ENCODE peak calls at places on chromosomes 16 and 17, in nine cellular contexts. G, O, P, F, V, I, X, H and J are unnamed samples.

GRCh38 chr16:67844441-67844840 is 2.3 kb upstream of the NUTF2 start:
- DNase-seq in O (no peak), P (no peak), X (no peak), I (no peak), F (no peak), V (no peak), G (no peak), H (no peak), J (no peak)

GRCh38 chr17:21275579-21276339 is 8.8 kb upstream of the MAP2K3 start:
- DNase-seq in V (peak; percentile 100), P (peak; percentile 88), G (peak; percentile 99), F (peak; percentile 95), X (peak; percentile 89), I (peak; percentile 89), O (peak; percentile 88), H (peak; percentile 82), J (peak; percentile 88)

GRCh38 chr17:58786586-58787295 is 31.1 kb downstream of the PPM1E start:
- DNase-seq in G (no peak), X (peak; percentile 81), V (no peak), H (peak; percentile 26), I (no peak), P (no peak), F (peak; percentile 41), O (no peak), J (no peak)

GRCh38 chr17:80034977-80035686 is 540 bp downstream of the TBC1D16 start:
- DNase-seq in F (no peak), I (peak; percentile 49), X (peak; percentile 29), P (no peak), V (peak; percentile 87), H (peak; percentile 40), G (no peak), O (no peak), J (no peak)

GRCh38 chr17:10172241-10172741 is 26.1 kb downstream of the GAS7 start:
- DNase-seq in X (no peak), H (no peak), O (no peak), P (no peak), I (peak; percentile 92), F (no peak), G (no peak), V (peak; percentile 78), J (no peak)

GRCh38 chr17:55314784-55315491 is 50.2 kb downstream of the HLF start:
- DNase-seq in O (no peak), P (no peak), I (no peak), H (no peak), G (no peak), X (no peak), F (no peak), V (no peak), J (no peak)

GRCh38 chr17:4519361-4519788 is 20.7 kb downstream of the SPNS2 start:
- DNase-seq in P (no peak), O (peak; percentile 75), G (no peak), F (peak; percentile 89), H (no peak), I (no peak), X (peak; percentile 66), V (peak; percentile 89), J (no peak)

GRCh38 chr17:81229666-81229920 is 6.8 kb upstream of the CEP131 start:
- DNase-seq in V (no peak), F (no peak), G (no peak), H (no peak), X (no peak), I (no peak), P (no peak), O (no peak), J (no peak)

GRCh38 chr17:16027708-16028584 is 28.3 kb downstream of the TTC19 start:
- DNase-seq in I (peak; percentile 74), X (peak; percentile 62), O (peak; percentile 29), V (no peak), P (no peak), F (no peak), H (peak; percentile 92), G (no peak), J (peak; percentile 18)

GRCh38 chr17:43880420-43880991 is 26.8 kb downstream of the MPP2 start:
- DNase-seq in V (peak; percentile 73), P (no peak), X (no peak), G (no peak), H (peak; percentile 74), I (peak; percentile 34), O (peak; percentile 28), F (peak; percentile 71), J (peak; percentile 86)

GRCh38 chr16:65788434-65789147 is 577.9 kb upstream of the CDH5 start:
- DNase-seq in I (no peak), G (no peak), V (no peak), X (no peak), O (no peak), F (no peak), P (no peak), H (no peak), J (no peak)

GRCh38 chr16:50878966-50879615 is 137.2 kb downstream of the CYLD start:
- DNase-seq in X (no peak), F (no peak), H (no peak), G (no peak), I (no peak), P (no peak), V (no peak), O (no peak), J (no peak)

GRCh38 chr17:82339634-82340580 is 6.3 kb upstream of the SECTM1 start:
- DNase-seq in F (no peak), P (no peak), H (peak; percentile 62), G (no peak), O (no peak), X (no peak), V (peak; percentile 68), I (no peak), J (no peak)

GRCh38 chr17:82334622-82335394 is 1.2 kb upstream of the SECTM1 start:
- DNase-seq in P (no peak), I (peak; percentile 35), X (no peak), F (no peak), V (peak; percentile 87), O (no peak), G (no peak), H (no peak), J (no peak)

GRCh38 chr17:82343560-82343959 is 10.0 kb upstream of the SECTM1 start:
- DNase-seq in P (no peak), H (no peak), X (no peak), I (no peak), G (no peak), V (no peak), F (no peak), O (no peak), J (no peak)

GRCh38 chr17:82342361-82343079 is 9.0 kb upstream of the SECTM1 start:
- DNase-seq in H (no peak), O (no peak), X (no peak), G (no peak), P (no peak), V (no peak), I (no peak), F (no peak), J (no peak)

DNA sequence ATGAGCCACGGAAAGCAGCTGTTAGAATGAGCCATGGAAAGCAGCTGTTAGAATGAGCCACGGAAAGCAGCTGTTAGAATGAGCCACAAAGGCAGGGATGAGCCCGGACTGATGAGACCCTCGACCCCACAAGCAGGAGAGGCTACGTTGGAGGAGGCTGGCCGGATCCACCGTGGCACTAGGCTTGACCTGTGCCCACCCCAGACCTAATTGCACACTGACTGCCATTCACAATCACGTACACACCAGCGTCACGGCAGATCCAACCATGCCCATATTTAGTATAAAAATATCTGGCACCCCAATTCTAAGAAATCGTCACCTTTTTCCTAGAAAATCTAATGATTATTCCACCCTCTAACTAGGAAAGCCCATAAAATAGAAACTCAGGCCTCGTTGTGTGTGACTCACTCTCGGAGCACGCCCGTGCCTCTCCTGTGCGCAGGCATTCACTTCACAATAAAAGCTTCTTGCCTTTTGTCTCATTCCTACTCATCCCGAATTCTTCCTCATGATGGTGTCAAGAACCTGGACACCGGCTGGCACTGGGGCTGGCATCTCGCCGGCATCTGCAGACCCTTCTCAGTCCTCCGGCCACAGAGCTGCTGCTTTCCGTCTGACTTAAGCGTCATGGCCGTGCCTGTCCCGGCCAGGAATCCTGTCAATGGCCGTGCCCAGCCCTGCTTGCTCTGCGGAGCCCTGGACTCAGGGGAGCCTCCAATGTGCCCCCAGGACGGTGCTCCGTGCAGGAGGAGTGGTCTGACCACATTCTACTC is 5.5 kb upstream of the SECTM1 start:
- DNase-seq in F (peak; percentile 55), V (peak; percentile 45), O (peak; percentile 75), X (peak; percentile 64), G (no peak), H (peak; percentile 86), I (no peak), P (no peak), J (no peak)
- TF ChIP-seq POLR2A in F (no peak), V (no peak), O (peak; percentile 12), X (no peak), G (no peak), H (peak; percentile 29), I (no peak), P (no peak), J (no peak)

GRCh38 chr16:57627184-57627871 is 1.1 kb upstream of the ADGRG1 start:
- DNase-seq in G (no peak), P (no peak), I (peak; percentile 35), X (no peak), H (peak; percentile 79), O (no peak), V (no peak), F (no peak), J (no peak)
- H3K4me3 ChIP-seq in G (no peak overlapping the region), P (no peak overlapping the region), I (no peak overlapping the region), X (no peak overlapping the region), H (no peak overlapping the region), O (no peak overlapping the region), V (no peak overlapping the region), F (peak overlapping the region; percentile 34), J (peak overlapping the region; percentile 49)

GRCh38 chr16:59604331-59604730 is 870.2 kb upstream of the GOT2 start:
- DNase-seq in F (no peak), O (no peak), V (no peak), P (no peak), G (no peak), H (no peak), X (no peak), I (no peak), J (no peak)
- TF ChIP-seq POLR2A in F (no peak), O (no peak), V (no peak), P (no peak), G (no peak), H (no peak), X (no peak), I (no peak), J (no peak)

GRCh38 chr17:29007456-29008455 is 1.9 kb upstream of the SEZ6 start:
- DNase-seq in I (no peak), V (no peak), P (no peak), F (no peak), O (no peak), H (peak; percentile 78), G (no peak), X (peak; percentile 37), J (no peak)

GRCh38 chr17:29004081-29004692 is 1.6 kb downstream of the SEZ6 start:
- DNase-seq in O (no peak), F (no peak), X (peak; percentile 64), G (no peak), P (no peak), V (no peak), H (peak; percentile 30), I (peak; percentile 35), J (no peak)

GRCh38 chr17:29005936-29006438 is at the start of gene SEZ6:
- DNase-seq in G (no peak), V (peak; percentile 84), X (peak; percentile 76), H (peak; percentile 65), O (peak; percentile 24), I (peak; percentile 78), F (peak; percentile 74), P (no peak), J (peak; percentile 10)

GRCh38 chr17:29003289-29003688 is 2.5 kb downstream of the SEZ6 start:
- DNase-seq in X (no peak), H (no peak), P (no peak), O (no peak), G (no peak), I (no peak), V (no peak), F (no peak), J (no peak)

GRCh38 chr17:29005562-29005887 is 308 bp downstream of the SEZ6 start:
- DNase-seq in I (no peak), O (no peak), G (no peak), V (no peak), X (no peak), H (no peak), F (no peak), P (no peak), J (no peak)
- H3K4me3 ChIP-seq in I (no peak overlapping the region), O (no peak overlapping the region), G (no peak overlapping the region), V (no peak overlapping the region), X (no peak overlapping the region), H (peak overlapping the region; percentile 38), F (peak overlapping the region; percentile 35), P (peak overlapping the region; percentile 24), J (no peak overlapping the region)